ENCODE peak calls at places on chromosomes 12 and 14, in seven cellular contexts. One of them, this sample, is unnamed.

GRCh38 chr12:52637299-52637698 is 14.7 kb downstream of the KRT2 start:
- DNase-seq in GM12878: no peak
- DNase-seq in HepG2: no peak
- DNase-seq in SK-N-SH: no peak
- DNase-seq in K562: no peak
- DNase-seq in HCT116: no peak
- DNase-seq in H1: peak
- DNase-seq in this sample: no peak

GRCh38 chr14:36863271-36863670 is 201.6 kb downstream of the PAX9 start:
- DNase-seq in GM12878: no peak
- DNase-seq in SK-N-SH: no peak
- DNase-seq in H1: no peak
- DNase-seq in K562: no peak
- DNase-seq in HepG2: no peak
- DNase-seq in HCT116: no peak
- DNase-seq in this sample: no peak

GRCh38 chr12:100154472-100155247 is 12.0 kb upstream of the BLTP3B start:
- DNase-seq in K562: peak
- DNase-seq in GM12878: no peak
- DNase-seq in HCT116: peak
- DNase-seq in H1: peak
- DNase-seq in HepG2: peak
- DNase-seq in SK-N-SH: peak
- DNase-seq in this sample: peak

GRCh38 chr12:19251481-19251880 is 121.9 kb downstream of the PLEKHA5 start:
- DNase-seq in SK-N-SH: no peak
- DNase-seq in K562: no peak
- DNase-seq in HCT116: no peak
- DNase-seq in HepG2: no peak
- DNase-seq in GM12878: no peak
- DNase-seq in H1: no peak
- DNase-seq in this sample: no peak

GRCh38 chr14:74867673-74868072 is 8.3 kb downstream of the PROX2 start:
- DNase-seq in SK-N-SH: peak
- DNase-seq in H1: no peak
- DNase-seq in K562: no peak
- DNase-seq in GM12878: no peak
- DNase-seq in HCT116: no peak
- DNase-seq in HepG2: no peak
- DNase-seq in this sample: no peak

GRCh38 chr12:104569348-104570173 is 112.8 kb downstream of the CHST11 start:
- DNase-seq in H1: no peak
- DNase-seq in GM12878: peak
- DNase-seq in HCT116: no peak
- DNase-seq in K562: no peak
- DNase-seq in SK-N-SH: no peak
- DNase-seq in HepG2: no peak
- DNase-seq in this sample: no peak

GRCh38 chr14:56844603-56845002 is 34.3 kb upstream of the OTX2 start:
- DNase-seq in HepG2: no peak
- DNase-seq in SK-N-SH: no peak
- DNase-seq in H1: no peak
- DNase-seq in K562: no peak
- DNase-seq in GM12878: no peak
- DNase-seq in HCT116: no peak
- DNase-seq in this sample: no peak

GRCh38 chr12:132593938-132594358 is 16.4 kb downstream of the LRCOL1 start:
- DNase-seq in HCT116: peak
- DNase-seq in GM12878: no peak
- DNase-seq in SK-N-SH: peak
- DNase-seq in HepG2: peak
- DNase-seq in K562: peak
- DNase-seq in H1: peak
- DNase-seq in this sample: peak

GRCh38 chr12:53492188-53492587 is 7.1 kb downstream of the MAP3K12 start:
- DNase-seq in GM12878: no peak
- DNase-seq in H1: peak
- DNase-seq in K562: no peak
- DNase-seq in SK-N-SH: no peak
- DNase-seq in HCT116: no peak
- DNase-seq in HepG2: no peak
- DNase-seq in this sample: no peak

GRCh38 chr14:71371711-71372396 is 464.6 kb downstream of the PCNX1 start:
- DNase-seq in SK-N-SH: no peak
- DNase-seq in HepG2: no peak
- DNase-seq in H1: no peak
- DNase-seq in K562: no peak
- DNase-seq in GM12878: no peak
- DNase-seq in HCT116: no peak
- DNase-seq in this sample: no peak

GRCh38 chr14:20329355-20329754 is 3.7 kb downstream of the CCNB1IP1 start:
- DNase-seq in GM12878: no peak
- DNase-seq in K562: no peak
- DNase-seq in HCT116: no peak
- DNase-seq in H1: no peak
- DNase-seq in HepG2: no peak
- DNase-seq in SK-N-SH: no peak
- DNase-seq in this sample: no peak

GRCh38 chr14:20331048-20331613 is 1.9 kb downstream of the CCNB1IP1 start:
- DNase-seq in H1: no peak
- DNase-seq in K562: no peak
- DNase-seq in GM12878: no peak
- DNase-seq in HCT116: no peak
- DNase-seq in SK-N-SH: no peak
- DNase-seq in HepG2: peak
- DNase-seq in this sample: no peak

GRCh38 chr14:20332946-20333782 is at the start of gene CCNB1IP1:
- DNase-seq in SK-N-SH: peak
- DNase-seq in K562: peak
- DNase-seq in GM12878: peak
- DNase-seq in HCT116: peak
- DNase-seq in H1: peak
- DNase-seq in HepG2: peak
- DNase-seq in this sample: peak

GRCh38 chr14:20334017-20334416 is 938 bp upstream of the CCNB1IP1 start:
- DNase-seq in SK-N-SH: no peak
- DNase-seq in HepG2: no peak
- DNase-seq in H1: no peak
- DNase-seq in GM12878: no peak
- DNase-seq in K562: no peak
- DNase-seq in HCT116: no peak
- DNase-seq in this sample: no peak

GRCh38 chr14:20332386-20332945 is 613 bp downstream of the CCNB1IP1 start:
- DNase-seq in GM12878: no peak
- DNase-seq in H1: no peak
- DNase-seq in HepG2: peak
- DNase-seq in HCT116: no peak
- DNase-seq in SK-N-SH: peak
- DNase-seq in K562: peak
- DNase-seq in this sample: no peak
- TF ChIP-seq JUND in GM12878: no peak
- TF ChIP-seq JUND in H1: no peak
- TF ChIP-seq JUND in HepG2: no peak
- TF ChIP-seq JUND in HCT116: no peak
- TF ChIP-seq JUND in SK-N-SH: no peak
- TF ChIP-seq JUND in K562: no peak
- TF ChIP-seq JUND in this sample: no peak

GRCh38 chr12:31339831-31340622 is 14.1 kb upstream of the SINHCAF start:
- DNase-seq in HCT116: no peak
- DNase-seq in HepG2: no peak
- DNase-seq in H1: no peak
- DNase-seq in GM12878: no peak
- DNase-seq in K562: no peak
- DNase-seq in SK-N-SH: no peak
- DNase-seq in this sample: no peak

GRCh38 chr12:31342314-31342713 is 16.4 kb upstream of the SINHCAF start:
- DNase-seq in K562: no peak
- DNase-seq in HCT116: no peak
- DNase-seq in H1: no peak
- DNase-seq in SK-N-SH: no peak
- DNase-seq in HepG2: no peak
- DNase-seq in GM12878: no peak
- DNase-seq in this sample: no peak

GRCh38 chr12:31343139-31343538 is 17.2 kb upstream of the SINHCAF start:
- DNase-seq in K562: no peak
- DNase-seq in GM12878: no peak
- DNase-seq in H1: no peak
- DNase-seq in SK-N-SH: no peak
- DNase-seq in HepG2: no peak
- DNase-seq in HCT116: no peak
- DNase-seq in this sample: no peak

GRCh38 chr12:31337952-31338351 is 12.0 kb upstream of the SINHCAF start:
- DNase-seq in K562: no peak
- DNase-seq in SK-N-SH: no peak
- DNase-seq in HepG2: peak
- DNase-seq in HCT116: no peak
- DNase-seq in GM12878: no peak
- DNase-seq in H1: no peak
- DNase-seq in this sample: no peak
- TF ChIP-seq JUND in K562: no peak
- TF ChIP-seq JUND in SK-N-SH: no peak
- TF ChIP-seq JUND in HepG2: no peak
- TF ChIP-seq JUND in HCT116: no peak
- TF ChIP-seq JUND in GM12878: no peak
- TF ChIP-seq JUND in H1: no peak
- TF ChIP-seq JUND in this sample: no peak

DNA sequence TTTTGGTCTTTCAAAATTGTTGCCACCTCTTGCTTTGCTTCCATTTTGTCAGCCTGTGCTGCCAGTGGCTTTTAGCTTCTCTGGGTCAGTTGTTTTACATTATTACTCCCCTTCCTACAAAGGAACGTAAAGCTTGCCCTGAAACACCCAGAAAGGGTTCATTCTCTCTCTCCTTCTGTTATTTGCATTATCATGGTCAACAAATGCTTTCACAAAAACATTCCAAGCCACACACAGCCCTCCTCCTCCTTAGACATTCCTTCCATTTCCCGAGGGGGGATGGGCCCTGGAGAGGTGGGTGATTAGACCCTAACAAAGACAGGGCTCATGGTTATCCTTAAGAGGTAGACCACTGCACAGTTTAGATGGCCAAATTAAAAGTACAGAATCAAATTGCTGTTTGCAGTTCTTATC is 60.4 kb upstream of the SINHCAF start:
- DNase-seq in H1: peak
- DNase-seq in HepG2: no peak
- DNase-seq in SK-N-SH: no peak
- DNase-seq in K562: no peak
- DNase-seq in GM12878: no peak
- DNase-seq in HCT116: no peak
- DNase-seq in this sample: no peak
- TF ChIP-seq JUND in H1: peak
- TF ChIP-seq JUND in HepG2: no peak
- TF ChIP-seq JUND in SK-N-SH: no peak
- TF ChIP-seq JUND in K562: no peak
- TF ChIP-seq JUND in GM12878: no peak
- TF ChIP-seq JUND in HCT116: no peak
- TF ChIP-seq JUND in this sample: no peak

GRCh38 chr14:68109132-68109531 is 289.6 kb downstream of the RAD51B start:
- DNase-seq in H1: no peak
- DNase-seq in HCT116: no peak
- DNase-seq in K562: no peak
- DNase-seq in GM12878: no peak
- DNase-seq in SK-N-SH: no peak
- DNase-seq in HepG2: no peak
- DNase-seq in this sample: no peak

GRCh38 chr14:68110989-68111704 is 291.6 kb downstream of the RAD51B start:
- DNase-seq in H1: no peak
- DNase-seq in SK-N-SH: no peak
- DNase-seq in HCT116: no peak
- DNase-seq in HepG2: no peak
- DNase-seq in K562: no peak
- DNase-seq in GM12878: peak
- DNase-seq in this sample: no peak

GRCh38 chr14:68113328-68113930 is 293.9 kb downstream of the RAD51B start:
- DNase-seq in HepG2: no peak
- DNase-seq in SK-N-SH: no peak
- DNase-seq in HCT116: no peak
- DNase-seq in GM12878: no peak
- DNase-seq in K562: no peak
- DNase-seq in H1: no peak
- DNase-seq in this sample: no peak

GRCh38 chr14:68112456-68112855 is 292.9 kb downstream of the RAD51B start:
- DNase-seq in SK-N-SH: no peak
- DNase-seq in K562: no peak
- DNase-seq in H1: no peak
- DNase-seq in HCT116: no peak
- DNase-seq in HepG2: no peak
- DNase-seq in GM12878: no peak
- DNase-seq in this sample: no peak

DNA sequence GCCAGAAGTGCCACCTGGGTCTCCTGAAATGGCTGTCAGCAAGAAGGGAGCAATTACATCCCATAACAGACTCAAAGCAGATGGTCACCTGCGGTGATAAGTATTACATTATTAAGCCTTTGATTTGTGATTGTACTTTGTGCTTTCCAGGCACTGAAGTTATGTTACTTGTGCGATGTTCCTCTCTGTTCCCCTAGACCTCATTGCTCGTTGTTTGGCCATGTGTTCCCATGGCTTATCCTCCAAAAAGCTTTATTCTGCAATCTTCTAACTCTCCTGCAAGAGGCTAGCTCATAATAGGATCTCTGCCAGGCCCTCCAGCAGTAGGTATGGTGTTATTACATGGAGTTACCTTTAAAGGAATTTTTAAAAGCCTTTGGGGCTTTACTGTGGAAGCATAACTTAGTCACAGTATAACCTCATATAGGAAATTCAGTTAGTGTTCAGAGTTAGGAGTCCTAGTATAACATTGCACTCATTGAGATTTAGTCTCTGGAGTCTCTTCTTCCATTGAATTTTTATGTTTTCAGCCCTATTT is 292.2 kb downstream of the RAD51B start:
- DNase-seq in HCT116: no peak
- DNase-seq in SK-N-SH: no peak
- DNase-seq in HepG2: no peak
- DNase-seq in H1: no peak
- DNase-seq in GM12878: no peak
- DNase-seq in K562: no peak
- DNase-seq in this sample: no peak
- TF ChIP-seq JUND in HCT116: no peak
- TF ChIP-seq JUND in SK-N-SH: no peak
- TF ChIP-seq JUND in HepG2: no peak
- TF ChIP-seq JUND in H1: no peak
- TF ChIP-seq JUND in GM12878: no peak
- TF ChIP-seq JUND in K562: no peak
- TF ChIP-seq JUND in this sample: no peak

DNA sequence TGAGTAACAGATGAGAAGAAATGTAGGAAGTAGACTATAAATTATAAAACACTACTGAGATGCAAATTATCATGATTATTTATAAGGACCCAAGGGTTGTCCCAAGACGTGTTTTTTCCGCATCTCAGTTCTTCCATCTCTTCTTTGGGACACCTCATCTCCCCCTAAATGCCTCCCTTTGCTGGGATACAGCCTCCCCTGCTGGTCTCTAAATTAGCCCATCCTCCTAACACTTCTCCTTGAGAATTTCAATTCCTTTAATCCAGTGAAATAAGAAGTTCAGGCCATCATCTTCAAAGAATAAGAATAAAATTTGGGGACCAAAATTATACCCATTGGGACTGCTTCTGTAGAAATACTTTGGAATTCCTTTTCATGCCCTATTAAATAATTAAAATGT is 667.0 kb downstream of the BCL11B start:
- DNase-seq in K562: no peak
- DNase-seq in HCT116: no peak
- DNase-seq in SK-N-SH: no peak
- DNase-seq in HepG2: no peak
- DNase-seq in H1: no peak
- DNase-seq in GM12878: no peak
- DNase-seq in this sample: no peak
- TF ChIP-seq JUND in K562: no peak
- TF ChIP-seq JUND in HCT116: no peak
- TF ChIP-seq JUND in SK-N-SH: no peak
- TF ChIP-seq JUND in HepG2: no peak
- TF ChIP-seq JUND in H1: no peak
- TF ChIP-seq JUND in GM12878: no peak
- TF ChIP-seq JUND in this sample: no peak

This sample was measured in T47D.